ENCODE peak calls at places on chromosomes 4 and X, in ten cellular contexts. F is GM12865, L is choroid plexus epithelial cell, S is hepatocyte, J is SJCRH30, K is HL-60, D is OCI-LY7, O is H7, E is prostate gland, B is upper lobe of right lung. V is an unnamed sample.

GRCh38 chr4:127782275-127783025 is at the start of gene HSPA4L:
- DNase-seq in L (peak; percentile 9), D (peak; percentile 15), J (peak; percentile 58), S (peak; percentile 47), K (peak; percentile 73), E (no peak), F (peak; percentile 87), B (peak; percentile 72), O (peak; percentile 44), V (peak; percentile 53)

GRCh38 chrX:150548684-150549083 is 19.7 kb upstream of the MTM1 start:
- DNase-seq in K (no peak), F (no peak), S (no peak), B (no peak), L (no peak), J (no peak), E (no peak), O (no peak), D (no peak), V (no peak)

GRCh38 chr4:135177323-135177722 is 975.7 kb upstream of the PABPC4L start:
- DNase-seq in E (no peak), O (no peak), D (no peak), L (peak; percentile 7), B (no peak), J (no peak), F (no peak), K (no peak), S (no peak), V (no peak)

GRCh38 chrX:118211891-118212816 is 95.5 kb upstream of the KLHL13 start:
- DNase-seq in F (peak; percentile 33), L (no peak), S (no peak), O (peak; percentile 13), E (no peak), B (no peak), D (peak; percentile 57), K (peak; percentile 10), J (peak; percentile 68), V (no peak)

GRCh38 chrX:31649176-31649575 is 577.3 kb upstream of the FTHL17 start:
- DNase-seq in J (no peak), S (no peak), L (no peak), E (no peak), D (no peak), K (no peak), O (no peak), F (no peak), B (no peak), V (no peak)

GRCh38 chr4:31929676-31930075 is 1209.5 kb downstream of the PCDH7 start:
- DNase-seq in K (no peak), J (no peak), S (no peak), B (no peak), E (no peak), D (no peak), L (peak; percentile 21), F (no peak), O (no peak), V (no peak)

GRCh38 chr4:133147365-133147821 is 1.7 kb upstream of the PCDH10 start:
- DNase-seq in B (no peak), D (no peak), J (no peak), E (no peak), F (no peak), L (peak; percentile 17), O (peak; percentile 30), S (peak; percentile 10), K (no peak), V (no peak)

GRCh38 chr4:56757821-56758400 is 63.6 kb downstream of the SPINK2 start:
- DNase-seq in L (peak; percentile 94), F (peak; percentile 92), K (no peak), O (peak; percentile 48), S (peak; percentile 93), D (peak; percentile 90), B (peak; percentile 79), J (peak; percentile 50), E (peak; percentile 74), V (peak; percentile 91)

GRCh38 chr4:3207531-3208037 is 41.4 kb upstream of the MSANTD1 start:
- DNase-seq in D (no peak), K (peak; percentile 47), S (peak; percentile 23), L (peak; percentile 31), B (no peak), O (no peak), J (no peak), F (no peak), E (no peak), V (peak; percentile 35)

GRCh38 chr4:107050525-107051135 is 14.5 kb upstream of the DKK2 start:
- DNase-seq in E (no peak), D (peak; percentile 7), O (no peak), J (no peak), F (peak; percentile 11), S (peak; percentile 26), L (peak; percentile 40), K (no peak), B (no peak), V (peak; percentile 12)

GRCh38 chr4:133156096-133156495 is 7.0 kb downstream of the PCDH10 start:
- DNase-seq in K (no peak), O (no peak), E (no peak), L (no peak), S (no peak), J (no peak), F (no peak), D (no peak), B (no peak), V (no peak)

GRCh38 chr4:13413719-13414437 is 70.3 kb downstream of the RAB28 start:
- DNase-seq in S (no peak), F (peak; percentile 1), L (no peak), J (no peak), D (no peak), O (no peak), K (no peak), B (no peak), E (no peak), V (no peak)

GRCh38 chrX:107632291-107632690 is 4.0 kb downstream of the PRPS1 start:
- DNase-seq in D (no peak), O (no peak), S (no peak), F (no peak), L (no peak), K (no peak), E (no peak), J (peak; percentile 6), B (no peak), V (no peak)

GRCh38 chrX:46381630-46382029 is 163.6 kb downstream of the ZNF674 start:
- DNase-seq in F (peak; percentile 47), D (peak; percentile 47), O (no peak), S (peak; percentile 13), K (peak; percentile 47), L (peak; percentile 51), J (peak; percentile 2), E (no peak), B (no peak), V (peak; percentile 32)

GRCh38 chrX:101409043-101409442 is 1.0 kb downstream of the HNRNPH2 start:
- DNase-seq in D (no peak), F (no peak), J (no peak), B (no peak), S (peak; percentile 17), K (no peak), L (no peak), E (no peak), O (no peak), V (no peak)
- H3K4me3 ChIP-seq in D (peak overlapping the region; percentile 83), F (peak overlapping the region; percentile 78), J (peak overlapping the region; percentile 71), B (peak overlapping the region; percentile 71), S (peak overlapping the region; percentile 62), K (peak overlapping the region; percentile 58), L (peak overlapping the region; percentile 72), E (peak overlapping the region; percentile 48), O (peak overlapping the region; percentile 72), V (peak overlapping the region; percentile 86)

GRCh38 chr4:182400754-182401153 is 157.6 kb downstream of the TENM3 start:
- DNase-seq in E (no peak), K (no peak), S (no peak), J (no peak), D (no peak), B (no peak), O (no peak), F (no peak), L (no peak), V (no peak)
- H3K4me3 ChIP-seq in E (no peak overlapping the region), K (no peak overlapping the region), S (no peak overlapping the region), J (no peak overlapping the region), D (no peak overlapping the region), B (no peak overlapping the region), O (no peak overlapping the region), F (no peak overlapping the region), L (no peak overlapping the region), V (no peak overlapping the region)

GRCh38 chr4:100188829-100189228 is 1.4 kb downstream of the DDIT4L start:
- DNase-seq in S (no peak), O (no peak), K (no peak), B (no peak), L (no peak), E (no peak), F (no peak), J (peak; percentile 31), D (no peak), V (no peak)
- H3K4me3 ChIP-seq in S (peak overlapping the region; percentile 32), O (peak overlapping the region; percentile 68), K (no peak overlapping the region), B (peak overlapping the region; percentile 67), L (no peak overlapping the region), E (no peak overlapping the region), F (no peak overlapping the region), J (peak overlapping the region; percentile 63), D (no peak overlapping the region), V (no peak overlapping the region)

DNA sequence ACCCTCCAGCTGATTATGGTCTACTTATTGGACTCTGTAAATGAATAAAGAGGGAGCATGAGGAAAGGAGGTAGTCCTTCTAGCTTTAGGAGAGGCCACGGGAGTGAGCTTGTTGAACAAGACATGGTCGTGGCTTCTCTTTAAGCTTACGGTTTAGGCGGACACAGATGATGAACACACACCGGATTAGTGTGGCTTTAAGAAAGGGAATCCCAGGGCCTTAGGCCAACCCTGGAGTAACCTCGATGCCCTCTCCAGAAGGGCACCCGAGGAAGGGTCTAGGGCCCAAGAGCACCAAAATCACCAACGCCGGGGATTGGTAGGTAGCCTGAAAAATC is 39.4 kb downstream of the ERVMER34-1 start:
- DNase-seq in K (no peak), L (no peak), B (no peak), J (no peak), E (no peak), D (no peak), O (no peak), F (no peak), S (no peak), V (no peak)
- H3K4me3 ChIP-seq in K (no peak overlapping the region), L (peak overlapping the region; percentile 46), B (peak overlapping the region; percentile 78), J (peak overlapping the region; percentile 92), E (peak overlapping the region; percentile 88), D (peak overlapping the region; percentile 99), O (peak overlapping the region; percentile 26), F (peak overlapping the region; percentile 45), S (no peak overlapping the region), V (peak overlapping the region; percentile 43)

GRCh38 chr4:16616981-16617380 is 281.5 kb downstream of the LDB2 start:
- DNase-seq in E (no peak), F (no peak), K (no peak), J (no peak), L (no peak), B (no peak), O (no peak), D (no peak), S (peak; percentile 8), V (no peak)
- H3K4me3 ChIP-seq in E (no peak overlapping the region), F (no peak overlapping the region), K (no peak overlapping the region), J (no peak overlapping the region), L (peak overlapping the region; percentile 28), B (no peak overlapping the region), O (no peak overlapping the region), D (no peak overlapping the region), S (no peak overlapping the region), V (no peak overlapping the region)

DNA sequence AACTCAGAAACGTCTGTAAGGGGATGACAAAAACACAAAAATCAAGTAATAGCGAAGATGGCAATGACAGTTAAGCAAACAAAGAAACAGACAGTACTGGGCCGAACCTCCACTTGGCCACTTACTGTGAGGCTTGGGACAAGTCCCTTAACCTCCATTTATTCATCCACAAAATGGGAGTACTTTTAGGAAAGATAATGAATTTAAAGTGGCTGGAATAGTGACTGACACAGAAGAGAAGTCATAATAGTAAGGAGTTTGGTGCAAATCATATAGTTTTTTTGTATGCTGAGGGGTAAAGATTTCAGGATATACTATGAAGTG is 1.4 kb upstream of the TLR6 start:
- DNase-seq in D (no peak), K (no peak), E (no peak), B (no peak), L (no peak), S (no peak), F (no peak), J (no peak), O (no peak), V (no peak)
- H3K4me3 ChIP-seq in D (peak overlapping the region; percentile 71), K (no peak overlapping the region), E (no peak overlapping the region), B (no peak overlapping the region), L (no peak overlapping the region), S (no peak overlapping the region), F (peak overlapping the region; percentile 15), J (no peak overlapping the region), O (no peak overlapping the region), V (no peak overlapping the region)